ENCODE peak calls at places on chromosomes 2 and 18, in eight cellular contexts. R, U, Q, K, E, J, H and Z are unnamed samples.

GRCh38 chr2:28359222-28360065 is 33.2 kb upstream of the FOSL2 start:
- DNase-seq in R (no peak), U (no peak), Q (no peak), K (peak), E (no peak), J (peak), H (no peak), Z (no peak)

GRCh38 chr2:61727746-61728145 is 126.1 kb downstream of the FAM161A start:
- DNase-seq in R (no peak), U (no peak), Q (no peak), K (no peak), E (no peak), J (no peak), H (no peak), Z (no peak)

GRCh38 chr2:101406867-101407266 is 19.6 kb upstream of the CREG2 start:
- DNase-seq in R (peak), U (no peak), Q (no peak), K (peak), E (no peak), J (peak), H (no peak), Z (peak)

GRCh38 chr2:222057249-222058073 is 241.3 kb downstream of the PAX3 start:
- DNase-seq in R (peak), U (peak), Q (no peak), K (no peak), E (no peak), J (no peak), H (no peak), Z (peak)

GRCh38 chr2:127047054-127047453 is 59.9 kb downstream of the BIN1 start:
- DNase-seq in R (no peak), U (peak), Q (no peak), K (no peak), E (no peak), J (no peak), H (no peak), Z (no peak)

GRCh38 chr2:37322368-37322767 is 2.3 kb downstream of the PRKD3 start:
- DNase-seq in R (peak), U (peak), Q (no peak), K (no peak), E (no peak), J (no peak), H (no peak), Z (no peak)

GRCh38 chr2:159946326-159946992 is 116.0 kb downstream of the PLA2R1 start:
- DNase-seq in R (peak), U (no peak), Q (no peak), K (no peak), E (no peak), J (no peak), H (no peak), Z (no peak)

GRCh38 chr18:49164738-49165137 is 214.0 kb upstream of the SMAD7 start:
- DNase-seq in R (no peak), U (no peak), Q (no peak), K (no peak), E (no peak), J (no peak), H (no peak), Z (no peak)

GRCh38 chr18:35581555-35582309 is at the start of gene GALNT1:
- DNase-seq in R (peak), U (peak), Q (no peak), K (peak), E (no peak), J (peak), H (no peak), Z (peak)

GRCh38 chr18:63708650-63709049 is 5.9 kb downstream of the SERPINB11 start:
- DNase-seq in R (peak), U (no peak), Q (no peak), K (no peak), E (no peak), J (no peak), H (no peak), Z (peak)

GRCh38 chr2:36650031-36650430 is 46.5 kb upstream of the VIT start:
- DNase-seq in R (peak), U (no peak), Q (no peak), K (no peak), E (no peak), J (peak), H (no peak), Z (peak)

GRCh38 chr2:168246072-168246482 is 1.3 kb downstream of the STK39 start:
- DNase-seq in R (no peak), U (peak), Q (no peak), K (no peak), E (no peak), J (no peak), H (no peak), Z (no peak)

GRCh38 chr2:17242813-17243485 is 275.3 kb downstream of the RAD51AP2 start:
- DNase-seq in R (no peak), U (no peak), Q (no peak), K (no peak), E (no peak), J (no peak), H (no peak), Z (no peak)

GRCh38 chr2:61335226-61335625 is 135.7 kb downstream of the USP34 start:
- DNase-seq in R (no peak), U (no peak), Q (no peak), K (no peak), E (no peak), J (no peak), H (no peak), Z (no peak)

GRCh38 chr2:28370355-28370754 is 22.3 kb upstream of the FOSL2 start:
- DNase-seq in R (no peak), U (no peak), Q (no peak), K (no peak), E (no peak), J (no peak), H (no peak), Z (no peak)

GRCh38 chr18:70333757-70334156 is 44.9 kb downstream of the SOCS6 start:
- DNase-seq in R (peak), U (no peak), Q (no peak), K (no peak), E (no peak), J (peak), H (no peak), Z (peak)

GRCh38 chr2:84880645-84881521 is at the start of gene TRABD2A:
- DNase-seq in R (peak), U (peak), Q (no peak), K (peak), E (no peak), J (peak), H (no peak), Z (peak)